ENCODE peak calls at places on chromosomes 7 and 10, in five cellular contexts. F is heart right ventricle, P is psoas muscle, L is fibroblast of lung, R is colonic mucosa. Y is an unnamed sample.

GRCh38 chr7:5426226-5426475 is 2.5 kb upstream of the TNRC18 start:
- DNase-seq in L (peak; percentile 77), P (no peak), F (no peak), R (no peak), Y (peak; percentile 62)

GRCh38 chr10:79942261-79943185 is 6.4 kb downstream of the SFTPD start:
- DNase-seq in F (no peak), P (no peak), L (no peak), R (peak; percentile 4), Y (no peak)

GRCh38 chr10:74640134-74640533 is 186.3 kb upstream of the KAT6B start:
- DNase-seq in P (no peak), L (peak; percentile 34), R (no peak), F (no peak), Y (no peak)

GRCh38 chr7:45662018-45662417 is 87.8 kb downstream of the ADCY1 start:
- DNase-seq in R (peak; percentile 3), P (no peak), L (no peak), F (no peak), Y (no peak)

GRCh38 chr10:5832946-5833345 is 19.7 kb upstream of the GDI2 start:
- DNase-seq in F (no peak), R (peak; percentile 87), L (no peak), P (no peak), Y (no peak)

GRCh38 chr7:36048902-36049240 is 104.2 kb upstream of the EEPD1 start:
- DNase-seq in R (no peak), F (no peak), L (peak; percentile 51), P (no peak), Y (no peak)

GRCh38 chr10:112996462-112996861 is 46.4 kb downstream of the TCF7L2 start:
- DNase-seq in R (no peak), P (no peak), F (no peak), L (no peak), Y (no peak)

GRCh38 chr7:157027568-157028527 is 17.4 kb upstream of the MNX1 start:
- DNase-seq in L (no peak), P (no peak), R (no peak), F (no peak), Y (no peak)

GRCh38 chr10:18793951-18794350 is 134.7 kb downstream of the ARL5B start:
- DNase-seq in P (no peak), L (peak; percentile 38), F (no peak), R (no peak), Y (peak; percentile 59)

GRCh38 chr7:117800841-117801240 is 72.4 kb downstream of the CTTNBP2 start:
- DNase-seq in P (no peak), F (no peak), R (no peak), L (no peak), Y (no peak)

GRCh38 chr10:11414314-11415038 is 197.0 kb downstream of the USP6NL start:
- DNase-seq in P (no peak), F (no peak), L (no peak), R (no peak), Y (no peak)

GRCh38 chr7:44887293-44887692 is 2.0 kb upstream of the PURB start:
- DNase-seq in P (no peak), L (no peak), F (no peak), R (no peak), Y (no peak)

GRCh38 chr10:17655567-17656146 is 11.7 kb downstream of the STAM start:
- DNase-seq in P (no peak), F (no peak), L (peak; percentile 75), R (no peak), Y (no peak)

GRCh38 chr10:22552888-22553378 is 161.4 kb downstream of the PIP4K2A start:
- DNase-seq in L (peak; percentile 23), P (no peak), F (no peak), R (no peak), Y (peak; percentile 21)

GRCh38 chr7:111845853-111846252 is 283.6 kb upstream of the IMMP2L start:
- DNase-seq in R (no peak), L (no peak), P (no peak), F (no peak), Y (no peak)

GRCh38 chr7:70779321-70779720 is 352.6 kb upstream of the GALNT17 start:
- DNase-seq in R (no peak), F (no peak), P (no peak), L (no peak), Y (no peak)

GRCh38 chr10:21334891-21335696 is 190.4 kb downstream of the SKIDA1 start:
- DNase-seq in R (peak; percentile 19), L (peak; percentile 93), P (peak; percentile 72), F (peak; percentile 50), Y (peak; percentile 98)

GRCh38 chr7:143901710-143902587 is at the start of gene TCAF1:
- DNase-seq in F (peak; percentile 96), P (peak; percentile 96), L (peak; percentile 94), R (peak; percentile 98), Y (peak; percentile 92)
- TF ChIP-seq CTCF in F (peak; percentile 23), P (no peak), L (peak; percentile 45), R (peak; percentile 15), Y (peak; percentile 41)

GRCh38 chr10:9140373-9140772 is 1085.9 kb downstream of the GATA3 start:
- DNase-seq in L (peak; percentile 2), R (no peak), P (no peak), F (no peak), Y (no peak)
- H3K4me3 ChIP-seq in L (no peak overlapping the region), R (no peak overlapping the region), P (no peak overlapping the region), F (no peak overlapping the region), Y (no peak overlapping the region)

GRCh38 chr7:42980514-42980913 is 48.3 kb downstream of the MRPL32 start:
- DNase-seq in R (no peak), L (no peak), P (no peak), F (no peak), Y (no peak)

GRCh38 chr7:42980084-42980483 is 47.9 kb downstream of the MRPL32 start:
- DNase-seq in F (no peak), R (no peak), L (no peak), P (no peak), Y (no peak)

GRCh38 chr7:42982604-42983115 is 50.5 kb downstream of the MRPL32 start:
- DNase-seq in L (no peak), R (no peak), F (no peak), P (no peak), Y (no peak)

GRCh38 chr7:42984137-42984536 is 52.0 kb downstream of the MRPL32 start:
- DNase-seq in R (no peak), F (no peak), L (no peak), P (no peak), Y (no peak)

GRCh38 chr7:42981595-42981994 is 49.4 kb downstream of the MRPL32 start:
- DNase-seq in L (no peak), F (no peak), P (no peak), R (no peak), Y (no peak)
- TF ChIP-seq CTCF in L (no peak), F (no peak), P (no peak), R (no peak), Y (no peak)

GRCh38 chr10:24723386-24723787 is 300 bp downstream of the ARHGAP21 start:
- DNase-seq in R (peak; percentile 33), F (no peak), L (peak; percentile 42), P (peak; percentile 53), Y (no peak)
- H3K4me3 ChIP-seq in R (peak overlapping the region; percentile 61), F (peak overlapping the region; percentile 86), L (no peak overlapping the region), P (peak overlapping the region; percentile 91), Y (peak overlapping the region; percentile 91)

DNA sequence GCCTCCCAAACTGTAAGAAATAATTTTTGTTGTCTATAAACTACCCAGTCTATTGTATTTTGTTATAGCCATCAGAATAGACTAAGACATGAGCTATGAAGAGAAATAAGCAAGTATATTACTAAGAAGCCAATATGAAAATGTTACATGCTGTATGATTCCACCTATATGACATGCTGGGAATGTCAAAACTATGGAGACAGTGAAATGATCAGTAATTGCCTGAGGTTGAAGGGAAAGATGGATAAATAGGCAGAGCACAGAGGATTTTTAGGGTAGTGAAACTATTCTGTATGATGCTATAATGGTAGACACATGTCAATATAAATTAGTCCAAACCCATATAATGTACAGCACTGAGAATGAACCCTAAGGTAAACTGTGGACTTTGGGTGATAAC is 261.3 kb upstream of the PCDH15 start:
- DNase-seq in L (no peak), P (no peak), R (no peak), F (no peak), Y (no peak)
- TF ChIP-seq CTCF in L (no peak), P (no peak), R (no peak), F (no peak), Y (no peak)

GRCh38 chr7:32251659-32252058 is 181.5 kb upstream of the PDE1C start:
- DNase-seq in R (no peak), L (no peak), F (no peak), P (no peak), Y (no peak)
- H3K4me3 ChIP-seq in R (no peak overlapping the region), L (no peak overlapping the region), F (no peak overlapping the region), P (no peak overlapping the region), Y (no peak overlapping the region)

GRCh38 chr10:67841737-67842136 is 3.7 kb upstream of the DNAJC12 start:
- DNase-seq in R (no peak), F (no peak), L (no peak), P (no peak), Y (no peak)
- TF ChIP-seq CTCF in R (no peak), F (no peak), L (no peak), P (no peak), Y (no peak)

DNA sequence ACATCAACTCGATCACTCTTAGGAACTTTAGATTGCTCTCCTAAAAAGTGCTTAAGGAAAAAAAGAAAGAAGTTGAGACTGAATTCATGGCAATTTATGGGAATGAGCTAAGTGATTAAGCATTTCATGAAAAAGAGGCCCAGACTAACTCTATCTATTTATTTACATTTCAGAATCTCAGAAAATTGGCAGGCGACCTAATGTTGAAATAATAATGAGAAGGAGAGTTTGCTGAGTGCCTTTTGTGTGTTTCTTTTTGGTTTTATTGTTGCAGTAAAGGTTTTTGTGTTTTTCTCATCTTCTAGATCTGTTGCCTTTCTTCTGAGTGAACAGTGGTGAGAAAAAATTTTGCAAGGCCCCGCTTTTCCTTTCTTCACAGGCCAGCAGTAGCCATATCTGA is 3.8 kb downstream of the GRK5 start:
- DNase-seq in P (no peak), R (no peak), F (no peak), L (peak; percentile 82), Y (peak; percentile 92)
- H3K4me3 ChIP-seq in P (no peak overlapping the region), R (no peak overlapping the region), F (peak overlapping the region; percentile 22), L (peak overlapping the region; percentile 19), Y (no peak overlapping the region)

Y was measured in fibroblast of the aortic adventitia.